ENCODE peak calls at places on chromosomes 11 and 22, in seven cellular contexts. O is body of pancreas, B is transverse colon, X is neural progenitor cell, V is hepatocyte, F is AG04450, M is GM12865. Y is an unnamed sample.

GRCh38 chr11:8573750-8574149 is 20.3 kb downstream of the STK33 start:
- DNase-seq in O (no peak), B (no peak), X (no peak), V (no peak), F (no peak), M (no peak), Y (no peak)

GRCh38 chr22:36405671-36406070 is 17.9 kb upstream of the MYH9 start:
- DNase-seq in O (peak), B (peak), X (no peak), V (no peak), F (no peak), M (peak), Y (no peak)

GRCh38 chr11:23990346-23990745 is 506.5 kb upstream of the LUZP2 start:
- DNase-seq in O (no peak), B (no peak), X (no peak), V (no peak), F (no peak), M (no peak), Y (no peak)

GRCh38 chr22:49272546-49273125 is 555.0 kb downstream of the BRD1 start:
- DNase-seq in O (no peak), B (no peak), X (no peak), V (no peak), F (no peak), M (no peak), Y (no peak)

GRCh38 chr22:33883961-33884808 is 36.1 kb downstream of the LARGE1 start:
- DNase-seq in O (no peak), B (no peak), X (peak), V (no peak), F (no peak), M (peak), Y (no peak)

GRCh38 chr11:123544631-123545375 is 109.6 kb downstream of the SCN3B start:
- DNase-seq in O (no peak), B (no peak), X (no peak), V (no peak), F (no peak), M (no peak), Y (no peak)

GRCh38 chr11:13347901-13348300 is 70.3 kb downstream of the BMAL1 start:
- DNase-seq in O (no peak), B (no peak), X (no peak), V (no peak), F (no peak), M (no peak), Y (no peak)

GRCh38 chr11:124415356-124415923 is 9.2 kb downstream of the OR8B4 start:
- DNase-seq in O (peak), B (no peak), X (peak), V (peak), F (peak), M (peak), Y (no peak)

GRCh38 chr22:50160947-50161346 is 9.6 kb upstream of the PANX2 start:
- DNase-seq in O (no peak), B (no peak), X (no peak), V (no peak), F (no peak), M (no peak), Y (no peak)

GRCh38 chr22:22098457-22099193 is 116.0 kb upstream of the TOP3B start:
- DNase-seq in O (no peak), B (no peak), X (no peak), V (no peak), F (no peak), M (peak), Y (no peak)

GRCh38 chr22:25492950-25493790 is 71.3 kb upstream of the GRK3 start:
- DNase-seq in O (peak), B (no peak), X (no peak), V (no peak), F (no peak), M (no peak), Y (peak)

GRCh38 chr11:1836011-1836945 is 1.5 kb downstream of the SYT8 start:
- DNase-seq in O (no peak), B (no peak), X (no peak), V (no peak), F (no peak), M (no peak), Y (no peak)

GRCh38 chr22:33593818-33594217 is 326.5 kb downstream of the LARGE1 start:
- DNase-seq in O (no peak), B (no peak), X (no peak), V (no peak), F (no peak), M (no peak), Y (no peak)

GRCh38 chr11:128733440-128734115 is 39.7 kb downstream of the FLI1 start:
- DNase-seq in O (no peak), B (peak), X (peak), V (no peak), F (no peak), M (peak), Y (no peak)

GRCh38 chr11:126997196-126997595 is 3.4 kb downstream of the KIRREL3 start:
- DNase-seq in O (no peak), B (no peak), X (no peak), V (no peak), F (no peak), M (no peak), Y (no peak)

GRCh38 chr22:30884211-30885000 is 84.2 kb downstream of the MORC2 start:
- DNase-seq in O (no peak), B (no peak), X (no peak), V (no peak), F (no peak), M (no peak), Y (peak)

GRCh38 chr11:102757823-102758549 is 22.4 kb downstream of the MMP10 start:
- DNase-seq in O (peak), B (no peak), X (no peak), V (no peak), F (peak), M (no peak), Y (no peak)

GRCh38 chr22:46370584-46371373 is 35.3 kb downstream of the TRMU start:
- DNase-seq in O (no peak), B (no peak), X (no peak), V (peak), F (no peak), M (no peak), Y (no peak)

GRCh38 chr22:42202669-42203068 is 67.8 kb downstream of the TCF20 start:
- DNase-seq in O (no peak), B (no peak), X (no peak), V (no peak), F (peak), M (no peak), Y (no peak)

GRCh38 chr11:118916842-118917388 is 8.8 kb downstream of the BCL9L start:
- DNase-seq in O (peak), B (peak), X (peak), V (peak), F (no peak), M (no peak), Y (no peak)

GRCh38 chr11:45163956-45164575 is 17.6 kb downstream of the PRDM11 start:
- DNase-seq in O (no peak), B (no peak), X (no peak), V (no peak), F (no peak), M (no peak), Y (no peak)

GRCh38 chr11:102240502-102240901 is 76.8 kb upstream of the BIRC3 start:
- DNase-seq in O (no peak), B (no peak), X (no peak), V (no peak), F (no peak), M (peak), Y (no peak)

GRCh38 chr22:40153705-40154104 is 24.0 kb upstream of the TNRC6B start:
- DNase-seq in O (no peak), B (no peak), X (no peak), V (no peak), F (no peak), M (no peak), Y (no peak)

DNA sequence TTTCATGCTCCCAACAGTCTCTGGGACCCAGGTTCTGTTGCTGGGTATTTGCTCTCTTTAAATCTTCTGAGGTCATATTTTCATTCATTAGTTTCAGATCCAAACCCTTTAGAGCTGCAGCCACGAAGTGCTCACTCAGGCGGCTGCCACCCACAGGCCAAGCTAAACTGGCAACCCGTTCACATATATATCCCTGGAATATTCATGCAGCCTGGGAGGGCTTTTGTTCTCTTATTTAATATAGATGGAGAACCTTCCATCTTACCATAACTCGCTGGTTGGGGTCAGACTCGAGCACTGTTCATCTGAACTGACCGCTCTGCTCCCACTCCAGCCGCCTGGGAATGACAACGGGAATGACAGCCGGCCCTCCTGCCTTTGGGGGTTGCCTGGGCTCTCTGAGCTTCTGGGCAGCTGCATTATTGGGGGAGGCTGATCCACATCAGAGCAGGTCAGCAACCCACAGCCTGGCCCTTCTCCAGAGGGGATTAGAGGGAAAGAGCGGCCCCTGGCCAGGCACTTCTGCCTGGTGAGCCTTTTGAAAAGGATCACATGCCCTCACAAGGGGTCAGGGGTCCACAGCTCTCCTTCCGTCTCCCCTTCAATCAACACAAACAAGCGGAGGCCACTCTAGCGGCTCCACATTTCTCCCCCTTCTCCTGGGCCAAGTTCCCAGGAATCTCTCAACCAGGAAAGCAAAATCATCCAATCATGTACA is 11.9 kb downstream of the TMEM184B start:
- DNase-seq in O (no peak), B (no peak), X (peak), V (no peak), F (no peak), M (no peak), Y (no peak)
- TF ChIP-seq CTCF in O (no peak), B (no peak), X (no peak), V (no peak), F (peak), M (peak), Y (no peak)

GRCh38 chr11:94636388-94636787 is 69.2 kb downstream of the PIWIL4 start:
- DNase-seq in O (no peak), B (no peak), X (no peak), V (no peak), F (no peak), M (no peak), Y (no peak)

GRCh38 chr11:94639901-94640721 is 72.9 kb downstream of the PIWIL4 start:
- DNase-seq in O (no peak), B (no peak), X (no peak), V (no peak), F (no peak), M (no peak), Y (no peak)

GRCh38 chr11:94641167-94641761 is 74.1 kb downstream of the PIWIL4 start:
- DNase-seq in O (no peak), B (no peak), X (no peak), V (no peak), F (no peak), M (no peak), Y (no peak)

GRCh38 chr11:94638902-94639373 is 71.8 kb downstream of the PIWIL4 start:
- DNase-seq in O (no peak), B (no peak), X (no peak), V (peak), F (no peak), M (no peak), Y (no peak)

GRCh38 chr11:94638278-94638901 is 71.2 kb downstream of the PIWIL4 start:
- DNase-seq in O (no peak), B (no peak), X (no peak), V (no peak), F (no peak), M (no peak), Y (no peak)
- TF ChIP-seq CTCF in O (no peak), B (no peak), X (no peak), V (no peak), F (no peak), M (no peak), Y (no peak)

GRCh38 chr11:65482306-65482850 is 16.5 kb upstream of the MALAT1 start:
- DNase-seq in O (no peak), B (no peak), X (no peak), V (no peak), F (no peak), M (no peak), Y (no peak)

GRCh38 chr11:65479184-65480145 is 19.4 kb upstream of the MALAT1 start:
- DNase-seq in O (peak), B (peak), X (peak), V (peak), F (no peak), M (no peak), Y (peak)

GRCh38 chr11:65477271-65478029 is 21.4 kb upstream of the MALAT1 start:
- DNase-seq in O (peak), B (peak), X (peak), V (peak), F (no peak), M (peak), Y (peak)

GRCh38 chr11:65476632-65477270 is 22.1 kb upstream of the MALAT1 start:
- DNase-seq in O (peak), B (peak), X (no peak), V (peak), F (no peak), M (no peak), Y (no peak)

DNA sequence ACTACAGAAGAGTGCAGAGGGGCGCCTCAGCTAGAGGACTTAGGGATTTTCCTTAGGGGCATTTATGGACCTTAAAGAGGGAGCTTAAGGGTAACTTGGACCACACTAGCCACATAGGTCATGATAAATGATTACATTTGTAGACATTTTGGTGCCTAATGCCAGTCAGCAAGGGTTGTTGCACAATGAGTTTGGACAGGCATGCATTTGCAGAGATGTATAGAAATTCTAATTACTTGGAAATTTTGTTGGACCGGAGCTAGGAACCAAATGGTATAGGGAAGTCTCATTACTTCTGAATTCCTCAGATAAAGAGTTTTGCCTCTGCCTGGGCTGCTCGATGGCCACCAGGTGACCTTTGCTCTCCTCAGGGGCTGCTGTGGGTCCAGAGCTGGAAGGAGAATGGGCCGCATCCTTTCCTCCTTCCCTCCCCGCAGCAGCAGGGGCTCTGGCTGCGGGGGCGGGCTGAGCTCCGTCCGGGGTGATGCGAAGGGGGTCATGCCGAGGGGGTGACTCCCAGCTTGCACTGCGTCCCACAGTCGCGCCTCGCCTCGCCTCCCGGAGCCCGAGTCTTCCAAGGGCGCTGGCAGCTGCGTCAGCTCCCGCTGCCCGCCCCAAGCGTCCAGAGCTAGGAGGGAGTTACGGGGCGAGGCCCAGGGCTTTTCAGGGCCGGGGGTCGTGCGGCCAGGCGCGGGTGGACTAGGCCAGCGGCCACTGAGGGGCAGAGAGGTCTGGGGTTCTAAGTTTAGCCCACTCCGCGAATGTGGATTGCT is 20.2 kb upstream of the MALAT1 start:
- DNase-seq in O (peak), B (peak), X (peak), V (peak), F (no peak), M (no peak), Y (no peak)
- TF ChIP-seq CTCF in O (no peak), B (no peak), X (no peak), V (no peak), F (no peak), M (no peak), Y (no peak)

GRCh38 chr11:62559204-62559603 is 12.6 kb upstream of the AHNAK start:
- DNase-seq in O (no peak), B (no peak), X (peak), V (no peak), F (no peak), M (no peak), Y (no peak)

GRCh38 chr11:62556872-62557631 is 10.4 kb upstream of the AHNAK start:
- DNase-seq in O (no peak), B (peak), X (no peak), V (no peak), F (no peak), M (peak), Y (no peak)

GRCh38 chr11:62556102-62556871 is 9.7 kb upstream of the AHNAK start:
- DNase-seq in O (peak), B (peak), X (peak), V (peak), F (peak), M (peak), Y (peak)

GRCh38 chr11:62558669-62559068 is 12.1 kb upstream of the AHNAK start:
- DNase-seq in O (no peak), B (no peak), X (no peak), V (no peak), F (no peak), M (no peak), Y (no peak)

GRCh38 chr11:62560566-62561103 is 13.1 kb downstream of the EEF1G start:
- DNase-seq in O (peak), B (peak), X (peak), V (peak), F (peak), M (peak), Y (peak)
- TF ChIP-seq CTCF in O (peak), B (peak), X (peak), V (peak), F (peak), M (peak), Y (peak)

DNA sequence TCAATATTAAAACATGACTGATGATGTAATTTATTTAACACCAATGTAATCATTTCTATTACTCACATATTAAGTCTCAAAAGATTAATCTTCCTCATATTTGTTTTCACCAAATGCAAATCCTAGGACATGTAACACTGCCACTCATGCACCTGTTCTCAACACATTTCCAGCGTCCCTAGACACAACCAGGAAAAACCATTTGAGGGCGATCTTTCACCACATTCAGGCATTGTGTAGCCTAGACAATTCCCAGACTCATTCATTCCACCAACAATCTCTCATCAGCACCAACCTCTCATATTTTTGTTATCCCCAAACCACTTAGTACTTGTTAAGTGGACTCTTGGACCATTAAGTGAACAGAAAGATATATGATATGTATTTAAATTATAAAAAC is 66.1 kb downstream of the SLC36A4 start:
- DNase-seq in O (no peak), B (no peak), X (peak), V (no peak), F (no peak), M (no peak), Y (no peak)
- TF ChIP-seq CTCF in O (no peak), B (no peak), X (peak), V (peak), F (no peak), M (no peak), Y (no peak)

GRCh38 chr11:57387284-57388030 is 3.0 kb downstream of the PRG2 start:
- DNase-seq in O (no peak), B (no peak), X (no peak), V (no peak), F (no peak), M (no peak), Y (no peak)

GRCh38 chr11:57391546-57391945 is 1.1 kb upstream of the PRG2 start:
- DNase-seq in O (no peak), B (no peak), X (no peak), V (no peak), F (no peak), M (no peak), Y (no peak)

GRCh38 chr11:57390535-57390934 is at the start of gene PRG2:
- DNase-seq in O (no peak), B (no peak), X (no peak), V (no peak), F (no peak), M (no peak), Y (no peak)

GRCh38 chr11:57391111-57391510 is 661 bp upstream of the PRG2 start:
- DNase-seq in O (no peak), B (no peak), X (no peak), V (no peak), F (no peak), M (no peak), Y (no peak)

GRCh38 chr11:57386178-57386945 is 4.1 kb downstream of the PRG2 start:
- DNase-seq in O (no peak), B (no peak), X (no peak), V (no peak), F (no peak), M (no peak), Y (no peak)
- TF ChIP-seq CTCF in O (no peak), B (no peak), X (no peak), V (no peak), F (no peak), M (no peak), Y (no peak)